ENCODE peak calls at places on chromosomes 13 and 19, in ten cellular contexts. B is fibroblast of lung, I is AG09309, G is gastrocnemius medialis, U is AG10803, W is foreskin fibroblast, D is thoracic aorta, O is pancreas, E is brain microvascular endothelial cell, J is mucosa of descending colon. C is an unnamed sample.

GRCh38 chr13:74406439-74406838 is 272.2 kb upstream of the KLF12 start:
- DNase-seq in B (no peak), O (no peak), U (peak; percentile 9), E (no peak), G (no peak), D (no peak), J (no peak), I (no peak), W (no peak), C (no peak)

GRCh38 chr19:16193466-16193865 is 4.2 kb upstream of the AP1M1 start:
- DNase-seq in D (no peak), I (no peak), J (no peak), B (no peak), O (no peak), U (no peak), W (no peak), G (no peak), E (no peak), C (no peak)

GRCh38 chr13:63307239-63307638 is 1891.6 kb upstream of the PCDH20 start:
- DNase-seq in J (no peak), B (no peak), O (peak; percentile 44), E (no peak), D (no peak), I (no peak), G (no peak), U (no peak), W (no peak), C (no peak)

GRCh38 chr13:44815507-44816074 is 173.7 kb downstream of the NUFIP1 start:
- DNase-seq in I (peak; percentile 88), E (peak; percentile 96), U (peak; percentile 98), G (no peak), O (peak; percentile 48), B (peak; percentile 92), D (no peak), J (no peak), W (peak; percentile 93), C (peak; percentile 27)

GRCh38 chr13:80367473-80367872 is 26.5 kb upstream of the SPRY2 start:
- DNase-seq in J (no peak), W (no peak), O (no peak), I (no peak), E (no peak), G (no peak), B (no peak), U (no peak), D (no peak), C (no peak)

GRCh38 chr13:49563513-49563912 is 21.8 kb downstream of the RCBTB1 start:
- DNase-seq in E (no peak), O (no peak), U (peak; percentile 74), W (peak; percentile 40), D (no peak), J (no peak), B (peak; percentile 46), G (no peak), I (peak; percentile 27), C (no peak)

GRCh38 chr19:16518483-16519229 is 22.5 kb downstream of the C19orf44 start:
- DNase-seq in G (no peak), E (no peak), U (no peak), O (no peak), D (no peak), I (no peak), B (no peak), W (no peak), J (no peak), C (no peak)

GRCh38 chr19:35901854-35902661 is at the start of gene HCST:
- DNase-seq in U (peak; percentile 93), W (peak; percentile 31), D (no peak), G (no peak), I (no peak), J (peak; percentile 55), E (no peak), O (no peak), B (no peak), C (no peak)

GRCh38 chr13:42000836-42001235 is 39.9 kb upstream of the VWA8 start:
- DNase-seq in E (no peak), O (no peak), J (no peak), I (no peak), B (no peak), G (no peak), D (no peak), W (no peak), U (peak; percentile 8), C (no peak)

GRCh38 chr13:41991936-41992335 is 31.0 kb upstream of the VWA8 start:
- DNase-seq in E (no peak), I (no peak), W (no peak), U (no peak), G (no peak), J (no peak), O (no peak), D (no peak), B (no peak), C (no peak)

GRCh38 chr13:42001580-42001979 is 40.7 kb upstream of the VWA8 start:
- DNase-seq in G (no peak), I (peak; percentile 75), W (peak; percentile 84), U (peak; percentile 75), O (no peak), E (peak; percentile 76), J (no peak), D (no peak), B (peak; percentile 67), C (no peak)

DNA sequence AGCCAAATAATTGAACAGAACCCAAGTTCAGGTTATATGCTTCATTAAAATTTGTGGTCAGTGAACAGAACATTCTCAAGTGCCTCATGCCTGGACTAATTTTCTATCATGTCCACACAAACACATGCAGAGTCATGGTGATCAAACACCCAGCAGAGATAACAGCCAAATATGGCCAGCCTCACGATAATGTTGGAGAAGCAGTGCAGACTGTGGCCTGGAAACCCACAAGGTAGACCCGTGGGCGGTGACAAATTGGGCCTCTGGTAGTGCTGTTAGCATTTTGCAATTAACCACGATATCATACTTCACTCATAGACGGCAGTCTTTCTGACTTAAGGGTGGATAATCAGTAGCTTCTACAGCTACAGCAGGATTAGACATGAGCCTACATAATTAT is 35.0 kb upstream of the VWA8 start:
- DNase-seq in G (no peak), D (no peak), B (peak; percentile 21), E (peak; percentile 80), U (no peak), J (no peak), O (no peak), I (peak; percentile 11), W (no peak), C (peak; percentile 23)
- TF ChIP-seq CTCF in G (no peak), D (no peak), B (no peak), E (no peak), U (no peak), J (no peak), O (no peak), I (no peak), W (no peak), C (no peak)

DNA sequence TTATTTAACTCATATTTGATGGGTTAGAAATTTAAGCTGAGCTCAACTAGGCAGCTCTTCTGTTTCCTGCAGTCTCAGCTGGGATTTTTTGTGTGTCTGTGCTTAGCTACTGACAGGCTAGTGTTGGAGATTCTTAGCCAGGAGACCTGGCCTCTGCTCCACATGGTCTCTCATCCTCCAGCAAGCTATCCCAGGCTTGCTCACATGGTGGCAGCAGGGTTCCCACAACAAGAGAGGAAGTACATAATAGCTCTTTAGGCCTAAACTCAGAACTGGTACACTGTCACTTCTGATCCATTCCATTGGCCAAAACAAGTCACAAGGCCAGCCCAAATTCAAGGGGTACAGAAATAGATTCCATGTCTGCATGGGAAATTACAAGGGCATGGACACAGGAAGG is 406.2 kb downstream of the SUCLA2 start:
- DNase-seq in B (peak; percentile 7), W (no peak), I (no peak), J (no peak), G (no peak), O (no peak), E (peak; percentile 16), D (no peak), U (no peak), C (no peak)
- TF ChIP-seq CTCF in B (no peak), W (peak; percentile 10), I (peak; percentile 10), J (no peak), G (no peak), O (no peak), E (peak; percentile 65), D (no peak), U (no peak), C (no peak)

GRCh38 chr19:29934257-29934656 is 7.8 kb upstream of the URI1 start:
- DNase-seq in W (no peak), B (no peak), U (no peak), E (no peak), O (no peak), J (no peak), I (no peak), G (no peak), D (no peak), C (no peak)

GRCh38 chr19:29939628-29940027 is 2.4 kb upstream of the URI1 start:
- DNase-seq in E (no peak), O (no peak), G (no peak), W (no peak), I (no peak), U (no peak), J (no peak), B (no peak), D (no peak), C (no peak)

GRCh38 chr19:29936409-29936808 is 5.6 kb upstream of the URI1 start:
- DNase-seq in D (no peak), O (no peak), G (no peak), I (no peak), U (no peak), E (no peak), B (no peak), J (no peak), W (no peak), C (no peak)

GRCh38 chr19:29928831-29929230 is 13.2 kb upstream of the URI1 start:
- DNase-seq in W (no peak), I (no peak), E (no peak), G (no peak), D (no peak), J (no peak), B (no peak), U (no peak), O (no peak), C (peak; percentile 54)

DNA sequence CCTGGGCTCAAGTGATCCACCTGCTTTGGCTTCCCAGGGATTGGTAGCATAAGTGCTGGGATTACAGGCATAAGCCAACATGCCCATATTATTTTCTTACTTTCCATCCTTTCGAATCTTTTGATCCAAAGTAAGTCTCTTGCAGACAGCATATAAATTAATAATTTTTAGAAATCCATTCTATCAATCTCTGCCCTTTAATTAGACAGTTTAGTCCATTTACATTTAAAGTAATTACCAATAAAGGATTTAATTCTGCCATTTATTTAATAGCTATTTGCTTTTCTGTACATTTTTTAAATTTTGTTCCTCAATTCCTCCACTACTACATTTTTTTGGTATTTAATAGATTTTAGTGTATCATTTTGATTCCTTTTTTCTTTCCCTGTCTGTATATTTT is 7.3 kb upstream of the URI1 start:
- DNase-seq in W (no peak), U (no peak), D (no peak), I (no peak), O (no peak), J (no peak), B (no peak), G (no peak), E (no peak), C (no peak)
- TF ChIP-seq CTCF in W (no peak), U (no peak), D (no peak), I (no peak), O (no peak), J (no peak), B (no peak), G (no peak), E (no peak), C (no peak)

GRCh38 chr19:3798137-3798536 is 12.0 kb upstream of the MATK start:
- DNase-seq in E (no peak), D (no peak), O (no peak), U (peak; percentile 8), J (no peak), W (no peak), G (no peak), I (no peak), B (no peak), C (no peak)

GRCh38 chr19:3803986-3804385 is 17.8 kb upstream of the MATK start:
- DNase-seq in E (no peak), I (no peak), B (no peak), J (no peak), W (no peak), O (no peak), G (no peak), U (no peak), D (no peak), C (no peak)

GRCh38 chr19:3804429-3804828 is 18.2 kb upstream of the MATK start:
- DNase-seq in I (no peak), J (no peak), U (no peak), G (no peak), B (no peak), D (no peak), W (no peak), E (no peak), O (no peak), C (no peak)

GRCh38 chr19:3803114-3803888 is 17.1 kb upstream of the MATK start:
- DNase-seq in B (no peak), G (no peak), W (no peak), I (no peak), D (no peak), E (no peak), U (no peak), J (no peak), O (no peak), C (no peak)

DNA sequence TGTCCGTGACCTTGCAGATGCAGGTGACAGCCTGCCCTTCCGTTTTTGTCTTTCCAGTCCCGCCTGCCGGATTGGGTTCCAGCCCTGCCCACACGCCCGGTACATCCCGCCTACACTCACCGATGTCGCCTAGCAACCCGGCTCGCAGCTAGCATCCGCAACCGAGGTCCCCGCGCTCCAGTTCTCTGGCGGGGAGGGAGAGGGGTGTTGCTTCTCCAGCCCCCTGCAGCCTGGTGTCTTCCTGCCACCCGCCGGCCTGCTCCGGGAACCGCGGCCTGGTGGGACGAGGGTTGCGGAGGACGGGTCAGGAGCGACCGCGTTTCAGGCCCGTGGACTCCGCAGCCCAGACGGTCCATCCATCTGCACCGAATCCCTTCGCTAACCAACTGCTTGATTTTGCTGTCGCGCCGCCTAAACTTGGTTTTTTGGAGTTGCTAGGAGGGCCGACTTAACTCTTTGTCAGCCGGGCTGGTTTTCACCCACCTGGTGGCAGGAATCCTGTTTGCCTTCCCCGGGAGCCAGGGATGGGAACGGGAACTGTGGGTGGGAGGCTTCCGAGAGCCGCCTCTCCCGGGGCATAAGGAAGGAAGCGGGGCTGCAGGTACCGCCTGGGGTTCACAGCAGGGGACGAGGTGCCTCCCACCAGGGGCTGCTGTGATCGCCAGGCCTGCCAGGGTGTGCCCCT is 15.4 kb upstream of the MATK start:
- DNase-seq in G (no peak), D (no peak), I (no peak), U (no peak), W (no peak), O (no peak), J (peak; percentile 77), E (peak; percentile 4), B (no peak), C (peak; percentile 69)
- TF ChIP-seq CTCF in G (no peak), D (no peak), I (peak; percentile 37), U (peak; percentile 32), W (peak; percentile 35), O (no peak), J (no peak), E (peak; percentile 47), B (peak; percentile 15), C (no peak)

C was measured in GM13976.